ENCODE peak calls at places on chromosomes 16 and 17, in eight cellular contexts. One of them, this sample, is unnamed.

GRCh38 chr17:79132271-79133064 is 57.8 kb downstream of the ENGASE start:
- DNase-seq in IMR-90: no peak
- DNase-seq in uterus: no peak
- DNase-seq in PC-3: no peak
- DNase-seq in fibroblast of mammary gland: no peak
- DNase-seq in right atrium auricular region: no peak
- DNase-seq in BE2C: no peak
- DNase-seq in progenitor cell of endocrine pancreas: no peak
- DNase-seq in this sample: no peak

GRCh38 chr16:31177136-31177535 is 2.8 kb upstream of the FUS start:
- DNase-seq in IMR-90: peak; percentile 59
- DNase-seq in uterus: no peak
- DNase-seq in PC-3: peak; percentile 73
- DNase-seq in fibroblast of mammary gland: peak; percentile 66
- DNase-seq in right atrium auricular region: no peak
- DNase-seq in BE2C: no peak
- DNase-seq in progenitor cell of endocrine pancreas: no peak
- DNase-seq in this sample: peak; percentile 55

GRCh38 chr17:80991645-80992076 is at the start of gene CHMP6:
- DNase-seq in IMR-90: peak; percentile 76
- DNase-seq in uterus: peak; percentile 72
- DNase-seq in PC-3: peak; percentile 80
- DNase-seq in fibroblast of mammary gland: peak; percentile 67
- DNase-seq in right atrium auricular region: no peak
- DNase-seq in BE2C: peak; percentile 79
- DNase-seq in progenitor cell of endocrine pancreas: peak; percentile 63
- DNase-seq in this sample: peak; percentile 40

GRCh38 chr17:39772415-39772814 is 34.7 kb downstream of the GRB7 start:
- DNase-seq in IMR-90: no peak
- DNase-seq in uterus: no peak
- DNase-seq in PC-3: no peak
- DNase-seq in fibroblast of mammary gland: no peak
- DNase-seq in right atrium auricular region: no peak
- DNase-seq in BE2C: no peak
- DNase-seq in progenitor cell of endocrine pancreas: no peak
- DNase-seq in this sample: no peak

GRCh38 chr17:2805961-2806360 is 9.7 kb downstream of the RAP1GAP2 start:
- DNase-seq in IMR-90: no peak
- DNase-seq in uterus: no peak
- DNase-seq in PC-3: no peak
- DNase-seq in fibroblast of mammary gland: no peak
- DNase-seq in right atrium auricular region: no peak
- DNase-seq in BE2C: no peak
- DNase-seq in progenitor cell of endocrine pancreas: no peak
- DNase-seq in this sample: no peak

GRCh38 chr16:74830646-74831045 is 56.0 kb upstream of the FA2H start:
- DNase-seq in IMR-90: no peak
- DNase-seq in uterus: no peak
- DNase-seq in PC-3: no peak
- DNase-seq in fibroblast of mammary gland: no peak
- DNase-seq in right atrium auricular region: no peak
- DNase-seq in BE2C: no peak
- DNase-seq in progenitor cell of endocrine pancreas: no peak
- DNase-seq in this sample: no peak

GRCh38 chr17:40791808-40792436 is 7.8 kb downstream of the KRT28 start:
- DNase-seq in IMR-90: peak; percentile 55
- DNase-seq in uterus: no peak
- DNase-seq in PC-3: peak; percentile 71
- DNase-seq in fibroblast of mammary gland: peak; percentile 62
- DNase-seq in right atrium auricular region: no peak
- DNase-seq in BE2C: no peak
- DNase-seq in progenitor cell of endocrine pancreas: no peak
- DNase-seq in this sample: peak; percentile 19

GRCh38 chr16:726438-727290 is at the start of the genes CCDC78 and HAGHL:
- DNase-seq in IMR-90: peak; percentile 34
- DNase-seq in uterus: no peak
- DNase-seq in PC-3: peak; percentile 53
- DNase-seq in fibroblast of mammary gland: peak; percentile 32
- DNase-seq in right atrium auricular region: no peak
- DNase-seq in BE2C: peak; percentile 88
- DNase-seq in progenitor cell of endocrine pancreas: no peak
- DNase-seq in this sample: no peak

GRCh38 chr16:67843343-67843765 is 1.2 kb downstream of the THAP11 start:
- DNase-seq in IMR-90: peak; percentile 68
- DNase-seq in uterus: no peak
- DNase-seq in PC-3: peak; percentile 4
- DNase-seq in fibroblast of mammary gland: no peak
- DNase-seq in right atrium auricular region: no peak
- DNase-seq in BE2C: peak; percentile 26
- DNase-seq in progenitor cell of endocrine pancreas: no peak
- DNase-seq in this sample: peak; percentile 21

GRCh38 chr16:67845291-67846062 is 1.3 kb upstream of the NUTF2 start:
- DNase-seq in IMR-90: no peak
- DNase-seq in uterus: no peak
- DNase-seq in PC-3: no peak
- DNase-seq in fibroblast of mammary gland: no peak
- DNase-seq in right atrium auricular region: no peak
- DNase-seq in BE2C: no peak
- DNase-seq in progenitor cell of endocrine pancreas: no peak
- DNase-seq in this sample: no peak

GRCh38 chr16:67842509-67843342 is 606 bp downstream of the THAP11 start:
- DNase-seq in IMR-90: peak; percentile 46
- DNase-seq in uterus: peak; percentile 47
- DNase-seq in PC-3: peak; percentile 34
- DNase-seq in fibroblast of mammary gland: peak; percentile 45
- DNase-seq in right atrium auricular region: no peak
- DNase-seq in BE2C: peak; percentile 73
- DNase-seq in progenitor cell of endocrine pancreas: peak; percentile 52
- DNase-seq in this sample: peak; percentile 30

GRCh38 chr16:67846063-67846319 is 742 bp upstream of the NUTF2 start:
- DNase-seq in IMR-90: no peak
- DNase-seq in uterus: no peak
- DNase-seq in PC-3: no peak
- DNase-seq in fibroblast of mammary gland: no peak
- DNase-seq in right atrium auricular region: no peak
- DNase-seq in BE2C: no peak
- DNase-seq in progenitor cell of endocrine pancreas: no peak
- DNase-seq in this sample: no peak

GRCh38 chr16:67844441-67844840 is 2.3 kb upstream of the NUTF2 start:
- DNase-seq in IMR-90: peak; percentile 51
- DNase-seq in uterus: no peak
- DNase-seq in PC-3: peak; percentile 18
- DNase-seq in fibroblast of mammary gland: peak; percentile 39
- DNase-seq in right atrium auricular region: no peak
- DNase-seq in BE2C: peak; percentile 49
- DNase-seq in progenitor cell of endocrine pancreas: no peak
- DNase-seq in this sample: peak; percentile 49
- TF ChIP-seq CTCF in IMR-90: no peak
- TF ChIP-seq CTCF in uterus: no peak
- TF ChIP-seq CTCF in PC-3: no peak
- TF ChIP-seq CTCF in fibroblast of mammary gland: peak; percentile 18
- TF ChIP-seq CTCF in right atrium auricular region: no peak
- TF ChIP-seq CTCF in BE2C: peak; percentile 25
- TF ChIP-seq CTCF in progenitor cell of endocrine pancreas: no peak
- TF ChIP-seq CTCF in this sample: peak; percentile 41

GRCh38 chr17:33968350-33969044 is 286.6 kb upstream of the CCL2 start:
- DNase-seq in IMR-90: no peak
- DNase-seq in uterus: no peak
- DNase-seq in PC-3: no peak
- DNase-seq in fibroblast of mammary gland: no peak
- DNase-seq in right atrium auricular region: no peak
- DNase-seq in BE2C: no peak
- DNase-seq in progenitor cell of endocrine pancreas: no peak
- DNase-seq in this sample: no peak

GRCh38 chr17:33967608-33968349 is 287.3 kb upstream of the CCL2 start:
- DNase-seq in IMR-90: no peak
- DNase-seq in uterus: no peak
- DNase-seq in PC-3: no peak
- DNase-seq in fibroblast of mammary gland: no peak
- DNase-seq in right atrium auricular region: no peak
- DNase-seq in BE2C: no peak
- DNase-seq in progenitor cell of endocrine pancreas: no peak
- DNase-seq in this sample: no peak

GRCh38 chr17:33966410-33967063 is 288.5 kb upstream of the CCL2 start:
- DNase-seq in IMR-90: no peak
- DNase-seq in uterus: no peak
- DNase-seq in PC-3: no peak
- DNase-seq in fibroblast of mammary gland: no peak
- DNase-seq in right atrium auricular region: no peak
- DNase-seq in BE2C: no peak
- DNase-seq in progenitor cell of endocrine pancreas: no peak
- DNase-seq in this sample: no peak

GRCh38 chr17:33962857-33963655 is 292.0 kb upstream of the CCL2 start:
- DNase-seq in IMR-90: no peak
- DNase-seq in uterus: no peak
- DNase-seq in PC-3: no peak
- DNase-seq in fibroblast of mammary gland: no peak
- DNase-seq in right atrium auricular region: no peak
- DNase-seq in BE2C: no peak
- DNase-seq in progenitor cell of endocrine pancreas: no peak
- DNase-seq in this sample: no peak

DNA sequence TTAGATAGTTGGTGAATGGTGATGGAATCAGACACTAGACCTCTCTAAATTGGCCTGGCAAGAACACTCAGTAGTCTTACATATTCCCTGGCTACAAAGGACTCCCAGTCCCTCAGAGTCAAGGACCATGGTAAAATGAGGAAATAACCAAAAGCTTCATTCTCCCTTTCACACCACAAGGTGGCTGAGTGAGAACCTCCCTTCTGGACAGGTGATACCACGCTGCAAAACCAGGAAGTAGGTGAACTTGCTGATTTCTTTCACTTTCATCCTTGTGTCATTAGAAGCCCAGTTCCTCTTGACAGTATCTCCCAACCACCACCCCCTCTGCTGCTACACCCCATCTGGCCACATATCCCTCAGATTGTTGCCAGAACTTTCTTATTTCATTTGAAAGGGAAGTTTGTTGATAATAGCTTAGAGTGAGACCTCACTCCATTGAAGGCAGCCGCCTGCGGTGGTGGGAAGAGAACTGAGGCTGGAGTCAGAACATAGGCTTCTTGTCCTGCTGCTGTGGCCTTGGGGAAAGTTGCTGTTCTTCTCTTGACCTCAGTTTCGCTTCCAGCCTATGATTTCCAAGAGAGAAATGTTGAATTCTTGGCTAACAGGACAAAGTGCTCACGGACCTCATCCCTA is 290.6 kb upstream of the CCL2 start:
- DNase-seq in IMR-90: no peak
- DNase-seq in uterus: no peak
- DNase-seq in PC-3: no peak
- DNase-seq in fibroblast of mammary gland: no peak
- DNase-seq in right atrium auricular region: no peak
- DNase-seq in BE2C: no peak
- DNase-seq in progenitor cell of endocrine pancreas: no peak
- DNase-seq in this sample: no peak
- TF ChIP-seq CTCF in IMR-90: no peak
- TF ChIP-seq CTCF in uterus: no peak
- TF ChIP-seq CTCF in PC-3: no peak
- TF ChIP-seq CTCF in fibroblast of mammary gland: no peak
- TF ChIP-seq CTCF in right atrium auricular region: no peak
- TF ChIP-seq CTCF in BE2C: no peak
- TF ChIP-seq CTCF in progenitor cell of endocrine pancreas: no peak
- TF ChIP-seq CTCF in this sample: no peak

DNA sequence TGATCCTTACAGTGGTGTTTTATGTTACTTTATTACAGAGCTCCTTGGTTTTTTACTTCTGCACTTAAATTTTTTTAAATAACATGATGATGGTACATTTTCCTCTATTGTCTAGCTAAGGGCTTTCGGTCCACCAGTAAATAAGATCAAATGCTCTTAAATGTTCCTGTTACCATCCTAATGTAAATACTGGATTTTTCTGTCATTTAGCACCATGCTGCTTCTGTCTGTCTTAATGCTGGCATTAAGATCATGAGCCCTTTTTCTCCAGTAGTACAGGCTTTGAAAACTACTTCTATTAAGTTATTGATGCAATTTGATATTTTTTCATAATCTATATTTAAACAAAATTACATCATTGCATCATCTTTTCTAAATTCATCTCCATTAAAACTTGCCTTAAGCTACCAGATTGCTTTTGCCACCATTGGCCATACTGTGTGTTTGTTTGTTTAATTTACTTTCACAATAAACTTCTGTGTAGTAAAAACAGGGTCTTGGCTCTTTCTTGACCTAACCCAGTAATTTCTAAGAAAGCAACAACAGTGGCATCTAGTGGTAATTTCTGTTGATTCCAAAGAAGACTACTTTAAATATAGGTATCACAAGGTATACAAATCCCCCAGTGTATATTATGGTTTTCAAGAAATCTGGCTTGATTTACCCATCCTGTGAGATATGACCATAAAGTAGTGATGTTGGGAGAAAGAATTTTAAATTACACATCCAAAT is 9.0 kb upstream of the PHAF1 start:
- DNase-seq in IMR-90: peak; percentile 56
- DNase-seq in uterus: no peak
- DNase-seq in PC-3: peak; percentile 42
- DNase-seq in fibroblast of mammary gland: peak; percentile 43
- DNase-seq in right atrium auricular region: no peak
- DNase-seq in BE2C: no peak
- DNase-seq in progenitor cell of endocrine pancreas: no peak
- DNase-seq in this sample: peak; percentile 48
- TF ChIP-seq CTCF in IMR-90: peak; percentile 58
- TF ChIP-seq CTCF in uterus: peak; percentile 18
- TF ChIP-seq CTCF in PC-3: peak; percentile 57
- TF ChIP-seq CTCF in fibroblast of mammary gland: peak; percentile 30
- TF ChIP-seq CTCF in right atrium auricular region: no peak
- TF ChIP-seq CTCF in BE2C: peak; percentile 37
- TF ChIP-seq CTCF in progenitor cell of endocrine pancreas: peak; percentile 37
- TF ChIP-seq CTCF in this sample: peak; percentile 78

GRCh38 chr16:58842156-58842555 is 108.0 kb upstream of the GOT2 start:
- DNase-seq in IMR-90: no peak
- DNase-seq in uterus: no peak
- DNase-seq in PC-3: no peak
- DNase-seq in fibroblast of mammary gland: no peak
- DNase-seq in right atrium auricular region: no peak
- DNase-seq in BE2C: no peak
- DNase-seq in progenitor cell of endocrine pancreas: no peak
- DNase-seq in this sample: no peak

GRCh38 chr16:58847902-58848661 is 114.0 kb upstream of the GOT2 start:
- DNase-seq in IMR-90: no peak
- DNase-seq in uterus: no peak
- DNase-seq in PC-3: no peak
- DNase-seq in fibroblast of mammary gland: no peak
- DNase-seq in right atrium auricular region: no peak
- DNase-seq in BE2C: no peak
- DNase-seq in progenitor cell of endocrine pancreas: no peak
- DNase-seq in this sample: no peak

GRCh38 chr16:58848662-58849002 is 114.5 kb upstream of the GOT2 start:
- DNase-seq in IMR-90: no peak
- DNase-seq in uterus: no peak
- DNase-seq in PC-3: no peak
- DNase-seq in fibroblast of mammary gland: no peak
- DNase-seq in right atrium auricular region: no peak
- DNase-seq in BE2C: no peak
- DNase-seq in progenitor cell of endocrine pancreas: no peak
- DNase-seq in this sample: peak; percentile 12

GRCh38 chr16:58842746-58843145 is 108.6 kb upstream of the GOT2 start:
- DNase-seq in IMR-90: no peak
- DNase-seq in uterus: no peak
- DNase-seq in PC-3: no peak
- DNase-seq in fibroblast of mammary gland: no peak
- DNase-seq in right atrium auricular region: no peak
- DNase-seq in BE2C: no peak
- DNase-seq in progenitor cell of endocrine pancreas: no peak
- DNase-seq in this sample: no peak

DNA sequence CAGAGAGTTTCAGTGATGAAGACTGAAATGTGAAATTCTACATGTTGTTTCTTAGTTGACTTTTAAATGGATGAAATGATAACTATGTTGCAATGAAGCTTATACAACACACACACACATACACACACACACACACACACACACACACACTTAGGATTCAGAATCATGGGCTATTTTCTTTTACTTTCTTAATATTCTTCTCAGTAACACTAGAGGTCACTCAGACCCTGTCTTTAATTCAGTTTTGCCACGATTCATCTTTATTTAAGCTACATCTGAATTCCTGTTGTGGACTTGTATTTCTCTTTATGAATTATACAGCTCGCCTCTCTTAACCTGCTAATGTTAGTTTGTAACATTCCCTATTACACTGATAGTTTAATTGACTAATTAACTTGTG is 109.6 kb upstream of the GOT2 start:
- DNase-seq in IMR-90: peak; percentile 24
- DNase-seq in uterus: no peak
- DNase-seq in PC-3: peak; percentile 35
- DNase-seq in fibroblast of mammary gland: peak; percentile 25
- DNase-seq in right atrium auricular region: no peak
- DNase-seq in BE2C: no peak
- DNase-seq in progenitor cell of endocrine pancreas: no peak
- DNase-seq in this sample: peak; percentile 46
- TF ChIP-seq CTCF in IMR-90: peak; percentile 43
- TF ChIP-seq CTCF in uterus: no peak
- TF ChIP-seq CTCF in PC-3: peak; percentile 43
- TF ChIP-seq CTCF in fibroblast of mammary gland: peak; percentile 13
- TF ChIP-seq CTCF in right atrium auricular region: peak; percentile 19
- TF ChIP-seq CTCF in BE2C: peak; percentile 24
- TF ChIP-seq CTCF in progenitor cell of endocrine pancreas: peak; percentile 57
- TF ChIP-seq CTCF in this sample: peak; percentile 57